ENCODE peak calls at places on chromosomes 16 and 17, in five cellular contexts. O is HCT116, B is H1, T is GM12878, M is HepG2. U is an unnamed sample.

GRCh38 chr17:44536090-44536960 is 21.0 kb upstream of the FZD2 start:
- DNase-seq in O (no peak), B (no peak), T (no peak), M (no peak), U (no peak)

GRCh38 chr16:56226187-56226586 is 34.9 kb downstream of the GNAO1 start:
- DNase-seq in O (no peak), B (no peak), T (no peak), M (no peak), U (no peak)

GRCh38 chr17:34447406-34447805 is 84.4 kb upstream of the CCL1 start:
- DNase-seq in O (no peak), B (no peak), T (no peak), M (no peak), U (no peak)

GRCh38 chr16:14562691-14563491 is 67.2 kb downstream of the PARN start:
- DNase-seq in O (no peak), B (no peak), T (no peak), M (peak; percentile 99), U (no peak)

GRCh38 chr17:12567077-12568053 is 98.3 kb upstream of the MYOCD start:
- DNase-seq in O (no peak), B (no peak), T (no peak), M (no peak), U (no peak)

GRCh38 chr16:88566158-88566557 is 4.0 kb upstream of the ZC3H18 start:
- DNase-seq in O (peak; percentile 34), B (no peak), T (no peak), M (no peak), U (no peak)

GRCh38 chr17:7886227-7887037 is 2.2 kb upstream of the CHD3 start:
- DNase-seq in O (no peak), B (peak; percentile 59), T (no peak), M (no peak), U (no peak)

GRCh38 chr16:88815901-88816589 is 4.3 kb upstream of the APRT start:
- DNase-seq in O (no peak), B (peak; percentile 91), T (no peak), M (peak; percentile 35), U (no peak)

GRCh38 chr17:81398170-81398854 is 3.1 kb downstream of the BAHCC1 start:
- DNase-seq in O (no peak), B (no peak), T (no peak), M (no peak), U (no peak)

GRCh38 chr16:58029410-58029809 is 3.9 kb downstream of the MMP15 start:
- DNase-seq in O (no peak), B (no peak), T (no peak), M (no peak), U (no peak)

GRCh38 chr17:81558941-81559806 is 7.0 kb upstream of the FAAP100 start:
- DNase-seq in O (no peak), B (no peak), T (no peak), M (no peak), U (no peak)

GRCh38 chr16:56711862-56712261 is 18.1 kb upstream of the NUP93 start:
- DNase-seq in O (no peak), B (no peak), T (no peak), M (no peak), U (no peak)

GRCh38 chr17:67829331-67829730 is 4.0 kb downstream of the BPTF start:
- DNase-seq in O (no peak), B (peak; percentile 17), T (peak; percentile 49), M (no peak), U (no peak)

GRCh38 chr17:38894276-38894675 is 24.4 kb downstream of the LASP1 start:
- DNase-seq in O (no peak), B (no peak), T (no peak), M (no peak), U (peak; percentile 59)

GRCh38 chr17:21213491-21214014 is 408 bp downstream of the TMEM11 start:
- DNase-seq in O (no peak), B (no peak), T (no peak), M (no peak), U (peak; percentile 39)

GRCh38 chr17:48814504-48814903 is 2.5 kb downstream of the TTLL6 start:
- DNase-seq in O (peak; percentile 60), B (peak; percentile 76), T (no peak), M (peak; percentile 66), U (peak; percentile 75)

GRCh38 chr16:55832788-55833583 is at the start of gene CES1:
- DNase-seq in O (no peak), B (no peak), T (no peak), M (peak; percentile 94), U (no peak)

GRCh38 chr16:11090947-11091785 is 146.8 kb downstream of the CLEC16A start:
- DNase-seq in O (no peak), B (no peak), T (no peak), M (no peak), U (peak; percentile 19)

GRCh38 chr17:54968954-54969400 is 412 bp downstream of the STXBP4 start:
- DNase-seq in O (no peak), B (no peak), T (no peak), M (peak; percentile 32), U (no peak)

GRCh38 chr17:67335245-67335835 is 31.0 kb downstream of the PSMD12 start:
- DNase-seq in O (no peak), B (peak; percentile 28), T (no peak), M (no peak), U (no peak)

GRCh38 chr17:63549289-63549945 is 860 bp upstream of the DCAF7 start:
- DNase-seq in O (no peak), B (no peak), T (no peak), M (no peak), U (no peak)

GRCh38 chr17:57045868-57046671 is 39.0 kb upstream of the AKAP1 start:
- DNase-seq in O (no peak), B (no peak), T (no peak), M (no peak), U (no peak)

GRCh38 chr16:55368205-55368604 is 44.2 kb downstream of the IRX6 start:
- DNase-seq in O (no peak), B (no peak), T (no peak), M (no peak), U (no peak)

GRCh38 chr16:1338119-1338730 is 4.8 kb downstream of the BAIAP3 start:
- DNase-seq in O (no peak), B (no peak), T (no peak), M (peak; percentile 51), U (no peak)

GRCh38 chr17:74361613-74362391 is at the start of gene BTBD17:
- DNase-seq in O (no peak), B (peak; percentile 97), T (no peak), M (peak; percentile 30), U (peak; percentile 82)

GRCh38 chr17:6684881-6685767 is 28.0 kb downstream of the SLC13A5 start:
- DNase-seq in O (no peak), B (no peak), T (no peak), M (no peak), U (no peak)

GRCh38 chr16:19410435-19411153 is 7.1 kb upstream of the TMC5 start:
- DNase-seq in O (no peak), B (peak; percentile 84), T (no peak), M (no peak), U (no peak)

GRCh38 chr17:61129876-61130275 is 269.8 kb upstream of the TBX2 start:
- DNase-seq in O (no peak), B (no peak), T (no peak), M (no peak), U (no peak)
- TF ChIP-seq SRF in O (no peak), B (no peak), T (no peak), M (no peak), U (no peak)

DNA sequence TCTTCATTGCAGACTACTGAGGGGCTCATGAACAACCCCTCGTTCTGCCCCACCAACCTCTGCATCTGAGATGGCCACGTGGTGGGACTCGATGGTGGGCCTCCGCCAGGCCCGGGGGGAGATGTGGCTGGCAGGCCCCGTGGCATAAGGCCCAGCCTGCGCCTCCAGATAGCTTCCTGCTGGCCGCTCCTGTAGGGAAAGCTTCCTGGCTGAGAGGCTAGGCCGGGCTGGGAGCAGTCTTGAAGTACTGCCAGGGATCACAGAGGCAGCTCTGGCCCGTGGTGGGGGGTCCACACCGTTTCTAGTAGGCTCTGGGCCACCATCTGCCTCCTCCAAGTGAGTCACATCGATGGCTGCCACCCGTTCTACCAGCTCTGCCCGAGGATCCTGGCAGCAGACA is 7.6 kb downstream of the CAMKK1 start:
- DNase-seq in O (no peak), B (no peak), T (no peak), M (no peak), U (no peak)
- TF ChIP-seq SRF in O (no peak), B (no peak), T (no peak), M (no peak), U (no peak)

GRCh38 chr16:5027575-5028235 is 6.0 kb downstream of the NAGPA start:
- DNase-seq in O (no peak), B (no peak), T (no peak), M (no peak), U (no peak)
- TF ChIP-seq SRF in O (no peak), B (no peak), T (no peak), M (no peak), U (no peak)

DNA sequence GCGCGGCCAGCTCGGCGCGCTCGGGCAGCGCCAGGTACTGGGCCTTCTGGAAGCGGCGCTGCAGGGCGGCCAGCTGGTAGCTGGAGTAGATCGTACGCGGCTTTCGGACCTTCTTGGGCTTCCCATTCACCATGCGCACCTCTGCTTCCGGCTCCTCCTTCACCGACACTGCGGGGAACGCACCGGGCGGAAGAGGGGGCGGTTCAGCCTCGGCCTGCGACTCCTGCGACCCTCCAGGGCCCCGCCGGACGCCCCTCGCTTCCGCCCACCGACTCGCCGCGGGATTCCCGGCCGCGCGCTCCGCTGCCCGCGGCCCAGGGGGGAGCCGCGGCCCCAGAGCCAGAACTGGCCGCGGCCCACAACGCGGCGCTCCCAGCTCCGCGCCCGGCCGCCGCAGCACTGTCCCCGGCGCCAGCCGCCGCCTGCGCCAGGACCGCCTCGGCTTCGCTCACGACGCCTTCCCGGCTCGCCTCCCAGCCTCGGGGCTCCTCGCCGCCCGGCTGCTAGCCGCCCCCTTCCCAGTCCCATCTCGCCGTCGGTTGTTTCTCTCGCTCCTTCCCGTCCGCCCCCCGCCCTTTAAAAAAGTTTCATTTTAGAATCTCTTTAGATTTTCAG is 1.5 kb downstream of the DLX3 start:
- DNase-seq in O (no peak), B (peak; percentile 74), T (no peak), M (no peak), U (no peak)
- TF ChIP-seq SRF in O (no peak), B (no peak), T (no peak), M (no peak), U (no peak)

DNA sequence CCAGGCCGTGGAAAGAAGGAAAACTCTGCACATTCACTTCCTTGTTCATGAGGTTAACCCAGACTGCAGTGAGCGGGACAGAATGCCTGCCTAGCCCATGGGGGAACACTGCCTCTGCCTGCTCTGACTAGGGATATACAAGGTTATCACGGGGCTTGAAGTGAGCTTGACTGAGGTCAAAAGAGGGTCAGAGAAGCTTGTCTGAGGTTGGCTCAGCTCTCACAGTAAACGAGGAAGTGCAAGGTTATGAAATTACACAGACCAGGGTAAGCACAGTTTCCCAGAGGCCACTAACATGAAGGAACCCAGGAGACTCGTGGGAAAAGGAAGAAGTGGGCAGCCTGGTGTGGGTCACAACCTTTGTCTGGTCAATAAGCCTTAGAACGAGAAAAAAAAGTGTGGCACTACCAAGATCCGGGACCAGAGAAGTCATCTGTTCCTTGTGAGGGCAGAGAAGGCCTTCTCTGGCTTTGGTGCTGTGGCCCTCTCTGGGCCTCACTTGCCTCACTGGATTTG is 28.8 kb downstream of the HIC1 start:
- DNase-seq in O (no peak), B (no peak), T (peak; percentile 83), M (peak; percentile 47), U (peak; percentile 20)
- TF ChIP-seq SRF in O (no peak), B (no peak), T (no peak), M (no peak), U (no peak)

GRCh38 chr16:4372578-4373355 is 1.1 kb downstream of the VASN start:
- DNase-seq in O (no peak), B (no peak), T (no peak), M (peak; percentile 86), U (peak; percentile 11)
- TF ChIP-seq SRF in O (no peak), B (no peak), T (no peak), M (no peak), U (no peak)

GRCh38 chr17:53193044-53193443 is 629.7 kb upstream of the KIF2B start:
- DNase-seq in O (no peak), B (no peak), T (no peak), M (no peak), U (no peak)
- TF ChIP-seq SRF in O (no peak), B (no peak), T (no peak), M (no peak), U (no peak)

U was measured in K562.